ENCODE peak calls at places on chromosomes 6 and 20, in five cellular contexts. One of them, this sample, is unnamed.
A peak's percentile ranks its signal among the peaks of the same experiment; 100 is the strongest.

GRCh38 chr6:90425161-90425641 is 128.6 kb upstream of the BACH2 start:
- DNase-seq in tibial nerve: no peak
- DNase-seq in endodermal cell: no peak
- DNase-seq in A549: no peak
- DNase-seq in mesothelial cell of epicardium: no peak
- DNase-seq in this sample: no peak

GRCh38 chr6:47360388-47360787 is 50.7 kb upstream of the TNFRSF21 start:
- DNase-seq in tibial nerve: no peak
- DNase-seq in endodermal cell: no peak
- DNase-seq in A549: no peak
- DNase-seq in mesothelial cell of epicardium: no peak
- DNase-seq in this sample: no peak

GRCh38 chr6:121086876-121087275 is 247.4 kb downstream of the TBC1D32 start:
- DNase-seq in tibial nerve: no peak
- DNase-seq in endodermal cell: no peak
- DNase-seq in A549: no peak
- DNase-seq in mesothelial cell of epicardium: no peak
- DNase-seq in this sample: no peak

GRCh38 chr20:47708140-47708807 is 77.0 kb downstream of the SULF2 start:
- DNase-seq in tibial nerve: no peak
- DNase-seq in endodermal cell: no peak
- DNase-seq in A549: no peak
- DNase-seq in mesothelial cell of epicardium: no peak
- DNase-seq in this sample: no peak

GRCh38 chr20:17419459-17419858 is 111.7 kb downstream of the BFSP1 start:
- DNase-seq in tibial nerve: no peak
- DNase-seq in endodermal cell: no peak
- DNase-seq in A549: no peak
- DNase-seq in mesothelial cell of epicardium: no peak
- DNase-seq in this sample: no peak

GRCh38 chr20:9218412-9219001 is 149.6 kb downstream of the PLCB4 start:
- DNase-seq in tibial nerve: no peak
- DNase-seq in endodermal cell: no peak
- DNase-seq in A549: no peak
- DNase-seq in mesothelial cell of epicardium: no peak
- DNase-seq in this sample: no peak

GRCh38 chr20:10040070-10040970 is 5.5 kb downstream of the ANKEF1 start:
- DNase-seq in tibial nerve: no peak
- DNase-seq in endodermal cell: no peak
- DNase-seq in A549: peak; percentile 60
- DNase-seq in mesothelial cell of epicardium: no peak
- DNase-seq in this sample: no peak

GRCh38 chr6:20939161-20939775 is 405.0 kb downstream of the CDKAL1 start:
- DNase-seq in tibial nerve: no peak
- DNase-seq in endodermal cell: no peak
- DNase-seq in A549: no peak
- DNase-seq in mesothelial cell of epicardium: no peak
- DNase-seq in this sample: no peak

GRCh38 chr6:31272431-31272830 is 539 bp upstream of the HLA-C start:
- DNase-seq in tibial nerve: no peak
- DNase-seq in endodermal cell: no peak
- DNase-seq in A549: no peak
- DNase-seq in mesothelial cell of epicardium: no peak
- DNase-seq in this sample: no peak

GRCh38 chr6:147099974-147100373 is 104.2 kb upstream of the STXBP5 start:
- DNase-seq in tibial nerve: no peak
- DNase-seq in endodermal cell: no peak
- DNase-seq in A549: no peak
- DNase-seq in mesothelial cell of epicardium: no peak
- DNase-seq in this sample: no peak

GRCh38 chr20:62861732-62862336 is at the start of gene TCFL5:
- DNase-seq in tibial nerve: peak; percentile 77
- DNase-seq in endodermal cell: peak; percentile 96
- DNase-seq in A549: peak; percentile 90
- DNase-seq in mesothelial cell of epicardium: peak; percentile 98
- DNase-seq in this sample: peak; percentile 61

GRCh38 chr6:3252861-3253596 is 5.7 kb upstream of the PSMG4 start:
- DNase-seq in tibial nerve: no peak
- DNase-seq in endodermal cell: no peak
- DNase-seq in A549: no peak
- DNase-seq in mesothelial cell of epicardium: no peak
- DNase-seq in this sample: no peak

GRCh38 chr20:47559141-47559540 is 57.5 kb downstream of the NCOA3 start:
- DNase-seq in tibial nerve: no peak
- DNase-seq in endodermal cell: no peak
- DNase-seq in A549: no peak
- DNase-seq in mesothelial cell of epicardium: no peak
- DNase-seq in this sample: no peak

GRCh38 chr6:76876922-76877553 is 586.3 kb downstream of the HTR1B start:
- DNase-seq in tibial nerve: no peak
- DNase-seq in endodermal cell: peak; percentile 90
- DNase-seq in A549: peak; percentile 10
- DNase-seq in mesothelial cell of epicardium: peak; percentile 71
- DNase-seq in this sample: peak; percentile 81

GRCh38 chr20:58710481-58711265 is 18.1 kb downstream of the NPEPL1 start:
- DNase-seq in tibial nerve: no peak
- DNase-seq in endodermal cell: peak; percentile 46
- DNase-seq in A549: no peak
- DNase-seq in mesothelial cell of epicardium: peak; percentile 35
- DNase-seq in this sample: no peak

GRCh38 chr20:25534845-25535244 is 50.5 kb downstream of the NINL start:
- DNase-seq in tibial nerve: no peak
- DNase-seq in endodermal cell: no peak
- DNase-seq in A549: no peak
- DNase-seq in mesothelial cell of epicardium: no peak
- DNase-seq in this sample: no peak

GRCh38 chr20:47020231-47020630 is 125.6 kb downstream of the EYA2 start:
- DNase-seq in tibial nerve: no peak
- DNase-seq in endodermal cell: no peak
- DNase-seq in A549: no peak
- DNase-seq in mesothelial cell of epicardium: no peak
- DNase-seq in this sample: no peak

GRCh38 chr6:142537612-142538478 is 236.0 kb downstream of the ADGRG6 start:
- DNase-seq in tibial nerve: no peak
- DNase-seq in endodermal cell: peak; percentile 77
- DNase-seq in A549: peak; percentile 48
- DNase-seq in mesothelial cell of epicardium: no peak
- DNase-seq in this sample: no peak

GRCh38 chr20:59835448-59836395 is 97.7 kb downstream of the SYCP2 start:
- DNase-seq in tibial nerve: peak; percentile 47
- DNase-seq in endodermal cell: peak; percentile 75
- DNase-seq in A549: no peak
- DNase-seq in mesothelial cell of epicardium: peak; percentile 58
- DNase-seq in this sample: peak; percentile 59

GRCh38 chr6:167573461-167574215 is 248.8 kb downstream of the TTLL2 start:
- DNase-seq in tibial nerve: no peak
- DNase-seq in endodermal cell: peak; percentile 35
- DNase-seq in A549: no peak
- DNase-seq in mesothelial cell of epicardium: peak; percentile 42
- DNase-seq in this sample: no peak

GRCh38 chr6:98514073-98514720 is 320.2 kb upstream of the POU3F2 start:
- DNase-seq in tibial nerve: no peak
- DNase-seq in endodermal cell: no peak
- DNase-seq in A549: no peak
- DNase-seq in mesothelial cell of epicardium: no peak
- DNase-seq in this sample: no peak
- TF ChIP-seq CTCF in tibial nerve: no peak
- TF ChIP-seq CTCF in endodermal cell: no peak
- TF ChIP-seq CTCF in A549: no peak
- TF ChIP-seq CTCF in mesothelial cell of epicardium: no peak
- TF ChIP-seq CTCF in this sample: peak; percentile 35

GRCh38 chr20:1944345-1945099 is 49.3 kb downstream of the SIRPA start:
- DNase-seq in tibial nerve: no peak
- DNase-seq in endodermal cell: no peak
- DNase-seq in A549: no peak
- DNase-seq in mesothelial cell of epicardium: no peak
- DNase-seq in this sample: no peak
- TF ChIP-seq CTCF in tibial nerve: no peak
- TF ChIP-seq CTCF in endodermal cell: peak; percentile 38
- TF ChIP-seq CTCF in A549: no peak
- TF ChIP-seq CTCF in mesothelial cell of epicardium: no peak
- TF ChIP-seq CTCF in this sample: no peak

DNA sequence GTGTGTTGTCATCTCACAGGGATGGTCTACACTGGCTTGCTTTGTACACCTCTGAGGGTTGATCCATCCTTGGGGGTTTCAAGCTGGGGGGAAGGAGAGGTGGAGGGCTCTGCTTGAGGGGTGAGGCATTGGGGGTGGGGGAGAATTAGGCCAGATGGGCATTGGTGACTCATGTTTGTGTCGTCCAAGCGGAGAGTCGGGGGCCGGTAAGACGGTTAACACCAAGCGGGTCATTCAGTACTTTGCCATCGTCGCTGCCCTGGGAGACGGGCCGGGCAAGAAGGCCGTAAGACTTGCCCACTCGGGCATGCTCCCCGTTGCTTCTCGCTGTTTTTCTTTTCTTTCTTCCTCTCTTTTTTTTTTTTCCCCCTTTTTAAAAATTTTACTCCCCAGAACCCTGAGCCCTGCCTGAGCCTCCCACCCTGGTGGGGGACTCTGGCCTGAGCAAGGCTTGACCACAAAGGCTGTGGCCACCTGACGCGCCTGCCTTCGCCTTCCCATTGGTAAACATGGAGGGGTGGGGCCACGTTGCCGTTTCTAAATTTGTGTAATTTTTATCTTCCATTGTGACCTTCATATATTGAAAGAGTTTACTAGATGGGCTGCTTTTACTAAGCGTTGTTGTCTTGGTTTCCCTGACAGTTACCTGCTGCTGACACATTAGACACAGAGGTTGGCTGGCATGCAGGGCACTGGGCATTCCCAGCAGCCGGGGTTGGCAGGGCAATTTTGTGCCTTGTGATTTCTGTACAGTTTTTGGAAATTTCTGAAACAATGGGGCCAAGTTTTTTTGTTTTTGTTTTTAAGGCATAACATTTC is 26.8 kb downstream of the MYH7B start:
- DNase-seq in tibial nerve: no peak
- DNase-seq in endodermal cell: no peak
- DNase-seq in A549: no peak
- DNase-seq in mesothelial cell of epicardium: no peak
- DNase-seq in this sample: no peak
- TF ChIP-seq CTCF in tibial nerve: no peak
- TF ChIP-seq CTCF in endodermal cell: no peak
- TF ChIP-seq CTCF in A549: no peak
- TF ChIP-seq CTCF in mesothelial cell of epicardium: no peak
- TF ChIP-seq CTCF in this sample: no peak

GRCh38 chr6:102619585-102619984 is 1226.1 kb downstream of the GRIK2 start:
- DNase-seq in tibial nerve: no peak
- DNase-seq in endodermal cell: no peak
- DNase-seq in A549: no peak
- DNase-seq in mesothelial cell of epicardium: no peak
- DNase-seq in this sample: no peak
- TF ChIP-seq CTCF in tibial nerve: no peak
- TF ChIP-seq CTCF in endodermal cell: peak; percentile 81
- TF ChIP-seq CTCF in A549: no peak
- TF ChIP-seq CTCF in mesothelial cell of epicardium: peak; percentile 49
- TF ChIP-seq CTCF in this sample: peak; percentile 56

GRCh38 chr20:55255016-55255415 is 750.3 kb downstream of the CBLN4 start:
- DNase-seq in tibial nerve: no peak
- DNase-seq in endodermal cell: no peak
- DNase-seq in A549: no peak
- DNase-seq in mesothelial cell of epicardium: no peak
- DNase-seq in this sample: no peak

GRCh38 chr20:55251170-55251569 is 754.1 kb downstream of the CBLN4 start:
- DNase-seq in tibial nerve: no peak
- DNase-seq in endodermal cell: no peak
- DNase-seq in A549: peak; percentile 2
- DNase-seq in mesothelial cell of epicardium: no peak
- DNase-seq in this sample: no peak

GRCh38 chr20:55253765-55254164 is 751.6 kb downstream of the CBLN4 start:
- DNase-seq in tibial nerve: no peak
- DNase-seq in endodermal cell: no peak
- DNase-seq in A549: no peak
- DNase-seq in mesothelial cell of epicardium: no peak
- DNase-seq in this sample: no peak

GRCh38 chr20:55252525-55252924 is 752.8 kb downstream of the CBLN4 start:
- DNase-seq in tibial nerve: no peak
- DNase-seq in endodermal cell: no peak
- DNase-seq in A549: no peak
- DNase-seq in mesothelial cell of epicardium: no peak
- DNase-seq in this sample: no peak
- TF ChIP-seq CTCF in tibial nerve: no peak
- TF ChIP-seq CTCF in endodermal cell: no peak
- TF ChIP-seq CTCF in A549: no peak
- TF ChIP-seq CTCF in mesothelial cell of epicardium: no peak
- TF ChIP-seq CTCF in this sample: no peak

GRCh38 chr6:122476131-122476530 is 4.5 kb upstream of the SERINC1 start:
- DNase-seq in tibial nerve: no peak
- DNase-seq in endodermal cell: no peak
- DNase-seq in A549: peak; percentile 25
- DNase-seq in mesothelial cell of epicardium: no peak
- DNase-seq in this sample: no peak
- TF ChIP-seq CTCF in tibial nerve: no peak
- TF ChIP-seq CTCF in endodermal cell: peak; percentile 83
- TF ChIP-seq CTCF in A549: peak; percentile 47
- TF ChIP-seq CTCF in mesothelial cell of epicardium: peak; percentile 60
- TF ChIP-seq CTCF in this sample: peak; percentile 47

This sample was measured in LNCaP clone FGC.